ENCODE peak calls at places on chromosomes 13 and 19, in nine cellular contexts. One of them, this sample, is unnamed.

GRCh38 chr13:60655268-60655667 is 258.2 kb downstream of the TDRD3 start:
- DNase-seq in progenitor cell of endocrine pancreas: no peak
- DNase-seq in A549: no peak
- DNase-seq in AG09309: no peak
- DNase-seq in IMR-90: no peak
- DNase-seq in breast epithelium: no peak
- DNase-seq in mucosa of descending colon: no peak
- DNase-seq in OCI-LY7: no peak
- DNase-seq in RWPE1: no peak
- DNase-seq in this sample: peak; percentile 13

GRCh38 chr13:72652681-72653080 is 74.7 kb downstream of the MZT1 start:
- DNase-seq in progenitor cell of endocrine pancreas: no peak
- DNase-seq in A549: no peak
- DNase-seq in AG09309: no peak
- DNase-seq in IMR-90: no peak
- DNase-seq in breast epithelium: no peak
- DNase-seq in mucosa of descending colon: no peak
- DNase-seq in OCI-LY7: no peak
- DNase-seq in RWPE1: no peak
- DNase-seq in this sample: no peak

GRCh38 chr19:38564981-38565685 is 52.6 kb downstream of the MAP4K1 start:
- DNase-seq in progenitor cell of endocrine pancreas: no peak
- DNase-seq in A549: no peak
- DNase-seq in AG09309: no peak
- DNase-seq in IMR-90: no peak
- DNase-seq in breast epithelium: no peak
- DNase-seq in mucosa of descending colon: no peak
- DNase-seq in OCI-LY7: no peak
- DNase-seq in RWPE1: no peak
- DNase-seq in this sample: no peak

GRCh38 chr13:31015207-31015606 is 82.8 kb downstream of the TEX26 start:
- DNase-seq in progenitor cell of endocrine pancreas: no peak
- DNase-seq in A549: no peak
- DNase-seq in AG09309: no peak
- DNase-seq in IMR-90: peak; percentile 53
- DNase-seq in breast epithelium: no peak
- DNase-seq in mucosa of descending colon: no peak
- DNase-seq in OCI-LY7: no peak
- DNase-seq in RWPE1: no peak
- DNase-seq in this sample: no peak

GRCh38 chr19:55597493-55597892 is 1.8 kb downstream of the FIZ1 start:
- DNase-seq in progenitor cell of endocrine pancreas: no peak
- DNase-seq in A549: no peak
- DNase-seq in AG09309: no peak
- DNase-seq in IMR-90: no peak
- DNase-seq in breast epithelium: no peak
- DNase-seq in mucosa of descending colon: peak; percentile 46
- DNase-seq in OCI-LY7: no peak
- DNase-seq in RWPE1: no peak
- DNase-seq in this sample: no peak

GRCh38 chr13:27644302-27644701 is 22.6 kb downstream of the POLR1D start:
- DNase-seq in progenitor cell of endocrine pancreas: no peak
- DNase-seq in A549: no peak
- DNase-seq in AG09309: peak; percentile 47
- DNase-seq in IMR-90: peak; percentile 92
- DNase-seq in breast epithelium: no peak
- DNase-seq in mucosa of descending colon: no peak
- DNase-seq in OCI-LY7: no peak
- DNase-seq in RWPE1: peak; percentile 13
- DNase-seq in this sample: peak; percentile 53

GRCh38 chr19:35154535-35155406 is at the start of gene FXYD5:
- DNase-seq in progenitor cell of endocrine pancreas: no peak
- DNase-seq in A549: peak; percentile 96
- DNase-seq in AG09309: peak; percentile 49
- DNase-seq in IMR-90: peak; percentile 80
- DNase-seq in breast epithelium: peak; percentile 72
- DNase-seq in mucosa of descending colon: peak; percentile 74
- DNase-seq in OCI-LY7: peak; percentile 69
- DNase-seq in RWPE1: peak; percentile 75
- DNase-seq in this sample: peak; percentile 78

GRCh38 chr19:33273881-33274662 is 28.3 kb downstream of the CEBPA start:
- DNase-seq in progenitor cell of endocrine pancreas: no peak
- DNase-seq in A549: no peak
- DNase-seq in AG09309: peak; percentile 92
- DNase-seq in IMR-90: peak; percentile 84
- DNase-seq in breast epithelium: peak; percentile 65
- DNase-seq in mucosa of descending colon: peak; percentile 81
- DNase-seq in OCI-LY7: no peak
- DNase-seq in RWPE1: no peak
- DNase-seq in this sample: peak; percentile 68

GRCh38 chr19:55454787-55455243 is 6.6 kb downstream of the ISOC2 start:
- DNase-seq in progenitor cell of endocrine pancreas: no peak
- DNase-seq in A549: peak; percentile 92
- DNase-seq in AG09309: no peak
- DNase-seq in IMR-90: peak; percentile 22
- DNase-seq in breast epithelium: no peak
- DNase-seq in mucosa of descending colon: peak; percentile 56
- DNase-seq in OCI-LY7: peak; percentile 58
- DNase-seq in RWPE1: peak; percentile 42
- DNase-seq in this sample: peak; percentile 37

GRCh38 chr19:33175886-33176669 is 18.1 kb upstream of the LRP3 start:
- DNase-seq in progenitor cell of endocrine pancreas: peak; percentile 23
- DNase-seq in A549: peak; percentile 82
- DNase-seq in AG09309: no peak
- DNase-seq in IMR-90: peak; percentile 30
- DNase-seq in breast epithelium: no peak
- DNase-seq in mucosa of descending colon: peak; percentile 43
- DNase-seq in OCI-LY7: peak; percentile 17
- DNase-seq in RWPE1: peak; percentile 30
- DNase-seq in this sample: peak; percentile 13

GRCh38 chr13:47334173-47334572 is 437.3 kb upstream of the HTR2A start:
- DNase-seq in progenitor cell of endocrine pancreas: no peak
- DNase-seq in A549: no peak
- DNase-seq in AG09309: peak; percentile 83
- DNase-seq in IMR-90: peak; percentile 93
- DNase-seq in breast epithelium: no peak
- DNase-seq in mucosa of descending colon: no peak
- DNase-seq in OCI-LY7: no peak
- DNase-seq in RWPE1: no peak
- DNase-seq in this sample: peak; percentile 85

GRCh38 chr13:35699805-35700204 is 223.3 kb upstream of the MAB21L1 start:
- DNase-seq in progenitor cell of endocrine pancreas: no peak
- DNase-seq in A549: no peak
- DNase-seq in AG09309: peak; percentile 72
- DNase-seq in IMR-90: peak; percentile 66
- DNase-seq in breast epithelium: no peak
- DNase-seq in mucosa of descending colon: no peak
- DNase-seq in OCI-LY7: no peak
- DNase-seq in RWPE1: no peak
- DNase-seq in this sample: peak; percentile 70

GRCh38 chr19:47699360-47699917 is 13.8 kb upstream of the EHD2 start:
- DNase-seq in progenitor cell of endocrine pancreas: peak; percentile 59
- DNase-seq in A549: peak; percentile 93
- DNase-seq in AG09309: no peak
- DNase-seq in IMR-90: peak; percentile 34
- DNase-seq in breast epithelium: peak; percentile 68
- DNase-seq in mucosa of descending colon: peak; percentile 73
- DNase-seq in OCI-LY7: peak; percentile 60
- DNase-seq in RWPE1: peak; percentile 58
- DNase-seq in this sample: no peak

GRCh38 chr13:105031306-105031705 is 1504.2 kb downstream of the EFNB2 start:
- DNase-seq in progenitor cell of endocrine pancreas: no peak
- DNase-seq in A549: no peak
- DNase-seq in AG09309: no peak
- DNase-seq in IMR-90: no peak
- DNase-seq in breast epithelium: no peak
- DNase-seq in mucosa of descending colon: no peak
- DNase-seq in OCI-LY7: no peak
- DNase-seq in RWPE1: no peak
- DNase-seq in this sample: no peak

GRCh38 chr13:39655041-39655568 is 357 bp upstream of the COG6 start:
- DNase-seq in progenitor cell of endocrine pancreas: no peak
- DNase-seq in A549: no peak
- DNase-seq in AG09309: no peak
- DNase-seq in IMR-90: no peak
- DNase-seq in breast epithelium: no peak
- DNase-seq in mucosa of descending colon: no peak
- DNase-seq in OCI-LY7: peak; percentile 10
- DNase-seq in RWPE1: no peak
- DNase-seq in this sample: no peak

GRCh38 chr13:106156468-106156867 is 379.0 kb downstream of the EFNB2 start:
- DNase-seq in progenitor cell of endocrine pancreas: no peak
- DNase-seq in A549: no peak
- DNase-seq in AG09309: peak; percentile 96
- DNase-seq in IMR-90: peak; percentile 99
- DNase-seq in breast epithelium: no peak
- DNase-seq in mucosa of descending colon: no peak
- DNase-seq in OCI-LY7: no peak
- DNase-seq in RWPE1: peak; percentile 86
- DNase-seq in this sample: peak; percentile 99

GRCh38 chr19:54035215-54036178 is 28.2 kb downstream of the VSTM1 start:
- DNase-seq in progenitor cell of endocrine pancreas: no peak
- DNase-seq in A549: no peak
- DNase-seq in AG09309: peak; percentile 72
- DNase-seq in IMR-90: peak; percentile 78
- DNase-seq in breast epithelium: no peak
- DNase-seq in mucosa of descending colon: no peak
- DNase-seq in OCI-LY7: no peak
- DNase-seq in RWPE1: peak; percentile 74
- DNase-seq in this sample: peak; percentile 84

DNA sequence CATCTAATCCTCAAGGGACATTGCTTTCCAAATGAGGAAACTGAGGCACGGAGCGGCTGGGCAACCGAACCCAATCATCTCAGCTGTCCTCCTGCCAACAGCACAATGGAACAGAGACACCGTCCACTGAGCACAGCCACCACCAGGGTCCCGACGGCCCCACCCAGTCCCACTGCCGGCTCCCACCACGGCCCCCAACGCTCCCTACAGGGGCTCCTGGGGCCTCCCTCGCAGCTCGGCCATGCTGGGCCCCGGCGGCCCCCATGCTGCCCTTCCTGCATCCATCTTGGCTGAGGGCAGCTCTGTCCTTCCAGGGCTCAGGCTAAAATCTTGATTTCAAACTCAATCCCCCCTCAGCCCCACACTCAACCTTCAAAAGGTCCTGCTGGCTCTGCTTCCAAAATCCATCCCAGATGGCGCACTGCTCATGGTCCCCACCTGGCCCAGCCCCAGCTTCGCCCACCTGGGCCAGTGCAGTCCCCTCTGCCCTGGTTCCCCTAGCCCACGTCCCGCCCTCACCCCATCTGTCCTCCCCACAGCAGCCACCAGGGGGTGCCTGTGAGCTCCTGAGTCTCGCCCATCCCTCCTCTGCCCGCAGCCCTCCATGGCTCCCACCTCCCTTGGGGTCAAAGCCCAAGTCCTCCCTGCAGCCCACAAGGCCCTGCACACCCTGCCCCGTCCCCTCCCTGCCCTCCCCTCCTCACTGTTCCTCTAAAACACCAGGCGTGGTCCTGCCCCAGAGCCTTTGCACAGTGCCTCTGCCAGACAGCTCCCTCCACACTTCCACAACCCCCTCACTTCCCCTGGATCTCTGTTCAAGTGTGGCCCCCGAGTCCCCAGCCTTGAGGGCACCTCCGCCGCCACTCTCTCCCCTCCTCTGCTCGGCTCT is 7.9 kb downstream of the PIP5K1C start:
- DNase-seq in progenitor cell of endocrine pancreas: no peak
- DNase-seq in A549: no peak
- DNase-seq in AG09309: no peak
- DNase-seq in IMR-90: no peak
- DNase-seq in breast epithelium: no peak
- DNase-seq in mucosa of descending colon: no peak
- DNase-seq in OCI-LY7: peak; percentile 19
- DNase-seq in RWPE1: no peak
- DNase-seq in this sample: no peak
- TF ChIP-seq CTCF in progenitor cell of endocrine pancreas: peak; percentile 53
- TF ChIP-seq CTCF in A549: peak; percentile 39
- TF ChIP-seq CTCF in AG09309: peak; percentile 48
- TF ChIP-seq CTCF in IMR-90: peak; percentile 37
- TF ChIP-seq CTCF in breast epithelium: peak; percentile 29
- TF ChIP-seq CTCF in mucosa of descending colon: no peak
- TF ChIP-seq CTCF in OCI-LY7: peak; percentile 70
- TF ChIP-seq CTCF in RWPE1: peak; percentile 54
- TF ChIP-seq CTCF in this sample: peak; percentile 74

DNA sequence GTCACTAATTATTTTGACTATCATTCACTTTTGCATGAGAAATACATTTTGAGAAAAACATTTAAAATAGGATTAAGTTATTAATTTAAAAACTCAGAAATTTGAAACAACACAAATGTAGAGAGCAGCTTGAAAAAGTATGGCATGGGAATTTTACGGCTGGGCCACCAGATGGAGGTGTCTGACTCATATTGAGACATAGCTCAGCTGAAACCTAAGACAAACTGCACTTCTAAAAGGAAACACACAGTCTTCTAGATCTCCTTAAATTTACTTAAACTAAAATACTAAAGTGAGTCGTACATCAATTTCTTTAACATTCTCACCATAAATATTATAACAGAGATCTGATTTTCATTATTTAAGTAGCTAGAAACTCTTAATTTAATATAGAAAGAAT is 41.9 kb upstream of the POSTN start:
- DNase-seq in progenitor cell of endocrine pancreas: no peak
- DNase-seq in A549: peak; percentile 4
- DNase-seq in AG09309: peak; percentile 67
- DNase-seq in IMR-90: peak; percentile 86
- DNase-seq in breast epithelium: no peak
- DNase-seq in mucosa of descending colon: no peak
- DNase-seq in OCI-LY7: peak; percentile 18
- DNase-seq in RWPE1: peak; percentile 38
- DNase-seq in this sample: peak; percentile 74
- TF ChIP-seq CTCF in progenitor cell of endocrine pancreas: peak; percentile 75
- TF ChIP-seq CTCF in A549: peak; percentile 52
- TF ChIP-seq CTCF in AG09309: peak; percentile 69
- TF ChIP-seq CTCF in IMR-90: peak; percentile 87
- TF ChIP-seq CTCF in breast epithelium: no peak
- TF ChIP-seq CTCF in mucosa of descending colon: no peak
- TF ChIP-seq CTCF in OCI-LY7: peak; percentile 64
- TF ChIP-seq CTCF in RWPE1: peak; percentile 45
- TF ChIP-seq CTCF in this sample: peak; percentile 85

GRCh38 chr19:540867-541637 is 2.8 kb upstream of the GZMM start:
- DNase-seq in progenitor cell of endocrine pancreas: no peak
- DNase-seq in A549: no peak
- DNase-seq in AG09309: no peak
- DNase-seq in IMR-90: no peak
- DNase-seq in breast epithelium: no peak
- DNase-seq in mucosa of descending colon: no peak
- DNase-seq in OCI-LY7: no peak
- DNase-seq in RWPE1: no peak
- DNase-seq in this sample: no peak
- TF ChIP-seq CTCF in progenitor cell of endocrine pancreas: no peak
- TF ChIP-seq CTCF in A549: no peak
- TF ChIP-seq CTCF in AG09309: no peak
- TF ChIP-seq CTCF in IMR-90: no peak
- TF ChIP-seq CTCF in breast epithelium: no peak
- TF ChIP-seq CTCF in mucosa of descending colon: no peak
- TF ChIP-seq CTCF in OCI-LY7: no peak
- TF ChIP-seq CTCF in RWPE1: no peak
- TF ChIP-seq CTCF in this sample: no peak

DNA sequence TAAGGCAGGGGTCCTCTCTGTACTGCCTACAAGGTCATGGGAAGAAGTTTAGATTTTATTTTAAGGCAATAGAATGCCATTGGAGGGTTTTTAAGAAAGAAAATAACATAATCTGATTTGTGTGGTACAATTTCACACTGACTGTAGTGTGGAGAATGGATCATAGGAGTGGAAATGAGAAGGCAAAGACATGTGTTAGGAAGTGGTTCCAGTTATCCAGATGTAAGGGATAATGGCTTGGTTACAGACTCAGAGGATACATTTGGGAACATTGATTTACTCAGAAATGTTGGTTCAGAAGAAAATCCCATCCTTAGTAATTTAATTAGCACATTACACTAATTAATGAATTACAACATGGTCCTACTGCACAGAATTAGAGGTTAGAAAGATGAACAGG is 788.2 kb downstream of the SLITRK5 start:
- DNase-seq in progenitor cell of endocrine pancreas: no peak
- DNase-seq in A549: no peak
- DNase-seq in AG09309: no peak
- DNase-seq in IMR-90: no peak
- DNase-seq in breast epithelium: no peak
- DNase-seq in mucosa of descending colon: no peak
- DNase-seq in OCI-LY7: no peak
- DNase-seq in RWPE1: no peak
- DNase-seq in this sample: no peak
- TF ChIP-seq CTCF in progenitor cell of endocrine pancreas: no peak
- TF ChIP-seq CTCF in A549: no peak
- TF ChIP-seq CTCF in AG09309: no peak
- TF ChIP-seq CTCF in IMR-90: no peak
- TF ChIP-seq CTCF in breast epithelium: no peak
- TF ChIP-seq CTCF in mucosa of descending colon: no peak
- TF ChIP-seq CTCF in OCI-LY7: no peak
- TF ChIP-seq CTCF in RWPE1: no peak
- TF ChIP-seq CTCF in this sample: no peak

This sample was measured in HFFc6.